ENCODE peak calls at places on chromosomes 5 and 9, in eight cellular contexts. K is activated B cell treated with CpG ODN at 0.5 μM for 24 hours; T is activated CD8-positive, alpha-beta T cell treated with anti-CD3 and anti-CD28 coated beads for 36 hours; R is fibroblast of lung; M is HepG2; Q is nephron progenitor cell; N is AG09319; S is D721Med. Y is an unnamed sample.

GRCh38 chr9:4740373-4740622 is 704 bp downstream of the AK3 start:
- DNase-seq in N (no peak), R (no peak), Q (no peak), K (no peak), M (no peak), T (no peak), S (no peak), Y (no peak)

GRCh38 chr5:93995126-93995621 is 253.8 kb upstream of the POU5F2 start:
- DNase-seq in N (peak), Q (no peak), M (no peak), S (no peak), T (no peak), R (peak), K (no peak), Y (no peak)

GRCh38 chr9:96327694-96328352 is 25.8 kb upstream of the HSD17B3 start:
- DNase-seq in S (peak), N (peak), K (no peak), T (peak), Q (peak), M (peak), R (peak), Y (no peak)

GRCh38 chr9:130846487-130847305 is 11.6 kb downstream of the ABL1 start:
- DNase-seq in N (no peak), T (no peak), K (no peak), R (peak), Q (no peak), M (no peak), S (no peak), Y (no peak)

GRCh38 chr5:75601996-75602395 is 9.3 kb upstream of the ANKDD1B start:
- DNase-seq in T (no peak), M (no peak), K (no peak), S (no peak), R (peak), Q (no peak), N (no peak), Y (no peak)

GRCh38 chr9:134563397-134563796 is 78.2 kb upstream of the COL5A1 start:
- DNase-seq in S (no peak), R (no peak), K (no peak), M (no peak), N (no peak), Q (no peak), T (no peak), Y (no peak)

GRCh38 chr9:20358201-20358600 is 264.1 kb downstream of the MLLT3 start:
- DNase-seq in T (peak), M (no peak), S (no peak), Q (no peak), N (no peak), R (peak), K (no peak), Y (no peak)

GRCh38 chr5:104977530-104977929 is 1414.9 kb upstream of the NUDT12 start:
- DNase-seq in S (no peak), N (no peak), R (no peak), M (peak), K (no peak), Q (no peak), T (no peak), Y (no peak)

GRCh38 chr5:115461506-115462290 is 82.9 kb downstream of the FEM1C start:
- DNase-seq in Q (no peak), M (no peak), R (peak), N (peak), K (no peak), S (no peak), T (peak), Y (no peak)

GRCh38 chr5:142971296-142972013 is 201.3 kb downstream of the ARHGAP26 start:
- DNase-seq in Q (no peak), M (no peak), K (no peak), R (no peak), S (no peak), N (no peak), T (no peak), Y (no peak)

GRCh38 chr9:97479496-97480159 is 21.8 kb upstream of the TMOD1 start:
- DNase-seq in T (no peak), S (no peak), M (no peak), R (no peak), K (no peak), Q (no peak), N (no peak), Y (no peak)

GRCh38 chr5:147966326-147966725 is 60.0 kb upstream of the C5orf46 start:
- DNase-seq in M (no peak), R (no peak), S (no peak), K (no peak), N (no peak), T (no peak), Q (no peak), Y (no peak)

GRCh38 chr5:138595396-138595795 is 20.2 kb upstream of the HSPA9 start:
- DNase-seq in K (no peak), T (no peak), R (no peak), Q (no peak), N (no peak), M (no peak), S (no peak), Y (no peak)

GRCh38 chr5:38426986-38427950 is 129.2 kb downstream of the LIFR start:
- DNase-seq in N (no peak), K (no peak), R (peak), T (no peak), S (no peak), Q (no peak), M (no peak), Y (no peak)

GRCh38 chr9:130667117-130667430 is 2.7 kb downstream of the PRDM12 start:
- DNase-seq in M (no peak), T (no peak), S (no peak), R (no peak), Q (no peak), N (no peak), K (no peak), Y (no peak)

GRCh38 chr5:30838936-30839511 is 354.5 kb upstream of the CDH6 start:
- DNase-seq in M (no peak), T (no peak), S (no peak), Q (no peak), N (no peak), R (peak), K (no peak), Y (no peak)

GRCh38 chr5:10229306-10230048 is 20.2 kb downstream of the ATPSCKMT start:
- DNase-seq in R (peak), T (no peak), M (no peak), S (no peak), N (no peak), K (no peak), Q (no peak), Y (no peak)

GRCh38 chr5:146667633-146668032 is 151.6 kb upstream of the GPR151 start:
- DNase-seq in T (no peak), S (no peak), N (no peak), M (no peak), R (peak), Q (no peak), K (no peak), Y (no peak)

GRCh38 chr9:128414461-128414860 is 6.2 kb upstream of the CERCAM start:
- DNase-seq in R (no peak), S (no peak), Q (no peak), T (no peak), K (no peak), M (peak), N (no peak), Y (no peak)
- TF ChIP-seq CTCF in R (no peak), S (no peak), Q (no peak), T (no peak), K (no peak), M (peak), N (no peak), Y (no peak)

GRCh38 chr5:34687269-34688011 is 31.3 kb downstream of the RAI14 start:
- DNase-seq in K (no peak), M (no peak), N (no peak), Q (no peak), R (peak), T (no peak), S (no peak), Y (no peak)

GRCh38 chr5:34688015-34688800 is 32.1 kb downstream of the RAI14 start:
- DNase-seq in T (no peak), M (no peak), S (no peak), Q (no peak), N (no peak), K (no peak), R (peak), Y (no peak)

GRCh38 chr5:34685485-34686197 is 29.5 kb downstream of the RAI14 start:
- DNase-seq in K (no peak), N (no peak), R (peak), T (no peak), M (peak), S (no peak), Q (no peak), Y (no peak)

GRCh38 chr5:34684980-34685352 is 28.8 kb downstream of the RAI14 start:
- DNase-seq in S (no peak), Q (no peak), R (no peak), N (no peak), K (no peak), T (no peak), M (no peak), Y (no peak)

DNA sequence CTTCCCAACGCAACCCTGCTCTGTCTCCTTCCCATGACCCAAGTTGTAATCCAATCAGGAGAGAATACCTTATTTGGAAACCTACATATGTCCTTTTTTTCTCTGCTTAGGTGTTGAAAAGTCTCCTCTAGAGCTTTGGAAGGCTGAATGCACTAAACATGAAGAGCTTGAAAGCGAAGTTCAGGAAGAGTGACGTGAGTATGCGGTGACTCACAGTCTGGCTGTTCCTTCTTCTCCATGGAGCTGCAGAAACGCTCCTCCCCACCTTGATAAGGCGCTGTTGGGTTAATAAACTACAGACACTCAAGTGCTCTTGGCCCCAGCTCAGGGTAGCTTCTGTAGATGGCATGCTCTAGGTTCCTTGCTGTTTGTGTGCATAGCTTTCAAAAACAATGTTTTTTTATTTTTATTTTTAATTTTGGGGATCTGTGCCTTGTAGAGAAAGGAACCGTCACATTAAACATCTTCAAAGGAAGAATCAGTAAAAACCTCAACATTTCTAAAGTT is 30.7 kb downstream of the RAI14 start:
- DNase-seq in R (peak), S (no peak), T (no peak), M (peak), Q (no peak), K (no peak), N (peak), Y (no peak)
- TF ChIP-seq CTCF in R (no peak), S (no peak), T (no peak), M (peak), Q (no peak), K (no peak), N (no peak), Y (no peak)

GRCh38 chr5:141369994-141370848 is at the start of gene PCDHGB3:
- DNase-seq in T (peak), M (no peak), Q (no peak), N (no peak), S (no peak), R (peak), K (no peak), Y (no peak)
- TF ChIP-seq CTCF in T (peak), M (no peak), Q (no peak), N (peak), S (no peak), R (peak), K (no peak), Y (no peak)

DNA sequence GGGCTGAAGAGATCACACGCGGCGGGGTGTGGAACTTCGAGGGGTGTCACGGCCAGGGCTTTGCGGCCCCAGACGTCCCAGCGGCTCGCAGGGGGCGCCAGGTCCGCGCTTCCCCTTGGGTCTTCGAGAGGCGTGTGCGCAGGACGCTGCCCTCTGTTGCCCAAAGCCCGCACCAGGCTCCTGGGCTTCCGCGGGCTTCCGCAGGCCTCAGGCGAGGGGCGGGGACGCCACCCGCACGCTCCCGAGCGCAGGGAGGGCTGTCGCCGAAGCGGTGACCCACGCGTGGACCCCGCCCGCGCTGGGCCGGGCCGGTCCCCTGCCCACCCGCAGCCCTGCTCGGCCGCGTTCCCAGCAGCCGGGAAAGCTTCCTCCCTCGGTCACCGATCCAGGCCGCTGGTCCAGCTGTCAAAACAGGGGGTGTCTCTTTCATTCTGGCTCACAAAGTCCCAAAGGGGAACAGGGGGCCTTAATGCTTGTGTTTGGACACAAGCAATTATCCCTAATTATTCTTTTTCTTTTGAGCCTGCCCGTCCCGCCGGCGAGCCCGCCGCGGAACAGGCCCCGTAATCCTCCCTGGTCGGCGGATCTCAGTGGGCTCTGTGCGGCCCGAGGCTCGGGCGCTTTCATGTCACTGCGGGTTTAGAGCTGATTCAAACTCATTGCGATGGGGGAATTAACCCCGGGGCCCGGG is 60.6 kb downstream of the TMEM174 start:
- DNase-seq in M (no peak), T (peak), N (no peak), R (peak), K (no peak), S (no peak), Q (peak), Y (peak)
- TF ChIP-seq CTCF in M (no peak), T (no peak), N (no peak), R (no peak), K (no peak), S (no peak), Q (peak), Y (no peak)